ENCODE peak calls at places on chromosome 16, in five cellular contexts. S is heart left ventricle, L is cardiac muscle cell, C is Peyer's patch, R is mesendoderm. B is an unnamed sample.

GRCh38 chr16:12362482-12363458 is 386.2 kb downstream of the SNX29 start:
- DNase-seq in R (no peak), S (peak), C (no peak), L (peak), B (no peak)

GRCh38 chr16:11835891-11836652 is 15.3 kb downstream of the RSL1D1 start:
- DNase-seq in L (peak), R (peak), C (no peak), S (no peak), B (no peak)

GRCh38 chr16:5412721-5413120 is 315.1 kb upstream of the EEF2KMT start:
- DNase-seq in S (no peak), L (no peak), C (no peak), R (peak), B (no peak)

GRCh38 chr16:17367932-17368331 is 102.8 kb downstream of the XYLT1 start:
- DNase-seq in C (no peak), R (peak), L (peak), S (no peak), B (no peak)

GRCh38 chr16:67967956-67968439 is 439 bp downstream of the SLC12A4 start:
- DNase-seq in C (no peak), L (peak), R (peak), S (peak), B (no peak)

GRCh38 chr16:6605490-6605889 is 727.2 kb upstream of the RBFOX1 start:
- DNase-seq in S (no peak), L (no peak), C (no peak), R (no peak), B (no peak)

GRCh38 chr16:64952177-64952576 is 169.7 kb downstream of the CDH11 start:
- DNase-seq in S (no peak), C (no peak), R (no peak), L (peak), B (no peak)

GRCh38 chr16:6345090-6345489 is 987.6 kb upstream of the RBFOX1 start:
- DNase-seq in C (no peak), S (no peak), L (no peak), R (no peak), B (no peak)

GRCh38 chr16:27706156-27706705 is 156.3 kb downstream of the KATNIP start:
- DNase-seq in S (no peak), C (no peak), R (no peak), L (no peak), B (no peak)

GRCh38 chr16:61432421-61432820 is 603.8 kb downstream of the CDH8 start:
- DNase-seq in C (no peak), R (peak), L (no peak), S (no peak), B (no peak)

GRCh38 chr16:48383877-48384304 is 1.3 kb downstream of the SIAH1 start:
- DNase-seq in R (peak), S (no peak), L (no peak), C (no peak), B (peak)

GRCh38 chr16:73092236-73092781 is 44.4 kb upstream of the ZFHX3 start:
- DNase-seq in C (no peak), S (no peak), R (peak), L (no peak), B (no peak)

GRCh38 chr16:90048347-90048722 is 28.8 kb downstream of the PRDM7 start:
- DNase-seq in S (no peak), R (no peak), C (no peak), L (no peak), B (no peak)

GRCh38 chr16:15916323-15916722 is 27.9 kb upstream of the CEP20 start:
- DNase-seq in C (no peak), S (no peak), L (no peak), R (no peak), B (no peak)

GRCh38 chr16:88970539-88971065 is 6.4 kb downstream of the CBFA2T3 start:
- DNase-seq in R (no peak), C (no peak), L (no peak), S (no peak), B (no peak)

GRCh38 chr16:21301895-21302291 is 23.8 kb upstream of the CRYM start:
- DNase-seq in S (no peak), R (peak), L (peak), C (no peak), B (no peak)

GRCh38 chr16:68300736-68301459 is 9.8 kb downstream of the SLC7A6OS start:
- DNase-seq in C (no peak), S (no peak), R (no peak), L (peak), B (no peak)

GRCh38 chr16:78184554-78185183 is 85.2 kb downstream of the WWOX start:
- DNase-seq in L (no peak), C (no peak), S (no peak), R (no peak), B (no peak)

GRCh38 chr16:31138621-31139578 is 3.4 kb upstream of the PRSS8 start:
- DNase-seq in R (peak), C (no peak), L (peak), S (no peak), B (peak)

GRCh38 chr16:23107117-23107516 is 42.1 kb downstream of the USP31 start:
- DNase-seq in L (no peak), R (no peak), S (no peak), C (no peak), B (no peak)

GRCh38 chr16:19916064-19916463 is 31.4 kb upstream of the GPRC5B start:
- DNase-seq in C (no peak), S (no peak), R (no peak), L (no peak), B (no peak)

GRCh38 chr16:87853411-87854052 is 15.8 kb downstream of the SLC7A5 start:
- DNase-seq in C (peak), L (peak), S (peak), R (peak), B (peak)
- H3K27ac ChIP-seq in C (peak), L (peak), S (no peak), R (peak), B (peak)

GRCh38 chr16:14502256-14502875 is 127.7 kb downstream of the PARN start:
- DNase-seq in L (no peak), S (no peak), R (no peak), C (no peak), B (no peak)
- H3K27ac ChIP-seq in L (peak), S (peak), R (no peak), C (peak), B (peak)

DNA sequence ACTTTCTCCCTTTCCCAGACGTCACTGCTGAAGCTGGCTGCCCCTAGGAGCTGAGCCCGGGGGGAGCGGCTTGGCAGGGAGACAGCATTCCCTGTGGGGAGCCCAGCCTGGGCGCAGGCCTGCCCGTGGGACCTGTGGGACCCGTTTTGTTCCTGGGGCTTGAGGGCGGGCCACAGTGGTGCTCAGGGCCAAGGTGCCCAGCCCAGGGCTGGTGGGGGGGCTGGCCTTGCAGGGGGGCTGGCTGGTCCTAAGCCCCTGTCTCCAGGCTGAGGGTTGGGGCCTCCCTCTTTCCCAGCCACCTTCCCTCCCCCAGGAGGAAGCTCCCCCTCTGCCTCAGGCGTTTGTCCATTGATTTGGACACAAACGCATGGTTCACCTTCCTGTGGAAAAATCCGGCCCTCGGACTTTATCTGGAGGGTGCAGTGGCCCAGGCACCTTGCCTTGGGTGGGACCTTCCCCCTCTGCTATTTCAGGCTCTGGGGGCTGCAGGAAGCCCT is 4.4 kb downstream of the NHERF2 start:
- DNase-seq in C (no peak), R (no peak), S (peak), L (no peak), B (no peak)
- H3K27ac ChIP-seq in C (peak), R (no peak), S (peak), L (no peak), B (peak)

DNA sequence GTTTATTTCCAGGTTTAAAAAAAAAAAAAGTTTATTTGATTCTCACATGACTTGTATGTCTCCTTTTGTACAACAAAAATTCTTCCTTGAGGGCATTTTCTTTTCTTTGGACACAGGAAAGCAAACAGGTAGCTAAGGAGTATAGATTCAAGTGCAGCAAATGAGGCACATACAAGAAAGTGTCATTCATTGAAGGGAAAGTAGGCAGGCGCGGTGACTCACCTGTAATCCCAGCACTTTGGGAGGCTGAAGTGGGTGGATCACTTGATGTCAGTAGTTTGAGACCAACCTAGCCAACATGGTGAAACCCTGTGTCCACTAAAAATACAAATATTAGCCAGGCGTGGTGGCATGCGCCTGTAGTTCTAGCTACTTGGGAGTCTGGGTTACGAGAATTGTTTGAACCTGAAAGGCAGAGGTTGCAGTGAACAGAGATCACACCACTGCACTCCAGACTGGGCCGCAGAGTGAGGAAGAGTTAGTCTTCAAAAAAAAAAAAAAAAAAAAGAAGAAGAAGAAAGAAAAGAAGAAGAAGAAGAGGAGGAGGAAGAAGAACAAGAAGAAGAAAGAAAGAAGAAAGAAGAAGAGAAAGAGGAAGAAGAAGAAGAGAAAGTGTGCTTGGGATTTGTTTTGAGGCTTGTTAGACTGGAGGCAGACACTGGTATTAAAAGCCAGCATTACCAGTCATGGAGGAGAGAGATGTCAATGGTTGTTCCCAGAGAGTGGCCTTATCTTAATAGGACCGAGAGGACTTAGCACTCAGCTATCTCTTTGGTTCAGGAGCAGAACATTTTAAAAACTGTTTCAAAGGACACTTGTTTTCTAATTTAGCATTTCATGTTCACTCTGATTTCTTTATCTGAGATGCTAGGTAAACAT is 19.7 kb downstream of the GINS3 start:
- DNase-seq in R (peak), S (no peak), L (no peak), C (no peak), B (no peak)
- H3K27ac ChIP-seq in R (no peak), S (peak), L (no peak), C (no peak), B (no peak)

DNA sequence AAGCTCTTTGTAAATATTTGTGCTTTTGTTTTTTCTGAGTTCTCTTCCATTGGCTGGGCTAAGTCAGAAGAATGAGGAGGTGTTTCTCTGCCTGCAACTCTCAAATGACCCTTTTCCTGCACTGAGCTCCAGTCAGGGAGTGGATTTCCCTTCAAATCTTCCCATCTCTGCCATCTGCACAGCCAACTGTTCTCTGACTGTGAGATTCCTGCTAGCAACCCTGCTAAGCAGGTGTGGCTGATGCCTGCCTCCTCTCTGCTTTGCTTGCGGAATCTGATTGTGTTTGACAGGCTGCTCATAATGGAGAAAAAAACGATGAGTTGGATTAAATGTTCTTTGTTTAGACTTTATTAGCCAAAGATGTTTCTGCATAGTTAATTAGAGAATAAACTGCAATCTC is 519.8 kb downstream of the TMEM114 start:
- DNase-seq in R (no peak), C (no peak), S (no peak), L (no peak), B (no peak)
- H3K27ac ChIP-seq in R (no peak), C (no peak), S (no peak), L (no peak), B (no peak)

GRCh38 chr16:85569615-85570212 is 43.4 kb upstream of the GSE1 start:
- DNase-seq in L (peak), S (no peak), C (peak), R (peak), B (no peak)
- H3K27ac ChIP-seq in L (peak), S (no peak), C (peak), R (peak), B (peak)

B was measured in RWPE1.